ENCODE peak calls at places on chromosomes 7 and 10, in four cellular contexts. K is GM23338, L is SK-N-SH, R is OCI-LY7. I is an unnamed sample.

GRCh38 chr10:100370561-100370975 is 23.5 kb downstream of the SCD start:
- DNase-seq in K (no peak), L (no peak), R (no peak), I (no peak)

GRCh38 chr7:47778153-47778661 is 170.1 kb downstream of the PKD1L1 start:
- DNase-seq in K (no peak), L (no peak), R (no peak), I (no peak)

GRCh38 chr7:106957766-106958165 is 86.7 kb upstream of the PRKAR2B start:
- DNase-seq in K (no peak), L (no peak), R (peak; percentile 20), I (no peak)

GRCh38 chr10:61244261-61244775 is 208.9 kb downstream of the TMEM26 start:
- DNase-seq in K (no peak), L (no peak), R (no peak), I (peak; percentile 2)

GRCh38 chr7:106430535-106431455 is 146.0 kb upstream of the NAMPT start:
- DNase-seq in K (no peak), L (no peak), R (no peak), I (no peak)

GRCh38 chr7:151405588-151405987 is 4.2 kb downstream of the WDR86 start:
- DNase-seq in K (no peak), L (peak; percentile 26), R (no peak), I (no peak)

GRCh38 chr7:152617056-152617455 is 58.9 kb downstream of the XRCC2 start:
- DNase-seq in K (no peak), L (no peak), R (no peak), I (no peak)

GRCh38 chr7:154631162-154631561 is 371.8 kb downstream of the PAXIP1 start:
- DNase-seq in K (no peak), L (no peak), R (no peak), I (no peak)

GRCh38 chr10:35637456-35637855 is 4.6 kb downstream of the FZD8 start:
- DNase-seq in K (peak; percentile 88), L (no peak), R (no peak), I (peak; percentile 95)
- H3K4me2 ChIP-seq in K (peak overlapping the region; percentile 75), L (peak overlapping the region; percentile 38), R (no peak overlapping the region), I (peak overlapping the region; percentile 81)

DNA sequence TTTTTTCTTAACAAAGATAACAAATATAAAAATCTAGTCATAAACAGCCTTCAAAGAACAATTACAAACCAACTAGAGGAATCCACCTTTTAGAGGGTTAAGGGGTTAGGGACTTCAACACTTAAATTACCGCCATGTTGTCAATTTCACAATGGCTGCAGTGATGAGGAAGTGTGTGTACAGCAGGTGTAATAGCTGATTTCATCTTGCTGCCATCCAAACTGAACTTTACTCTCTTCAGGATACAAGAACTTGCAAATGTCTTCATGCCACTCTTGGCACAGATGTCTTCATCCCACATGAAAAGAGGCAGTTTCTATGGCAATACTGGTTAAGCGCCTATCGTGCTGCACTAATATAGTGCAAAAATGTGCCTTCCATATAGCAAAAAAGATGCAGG is 401.0 kb downstream of the PHF14 start:
- DNase-seq in K (no peak), L (no peak), R (no peak), I (no peak)
- TF ChIP-seq EZH2phosphoT487 in K (no peak), L (no peak), R (no peak), I (no peak)

GRCh38 chr10:73837072-73837471 is 25.7 kb upstream of the NDST2 start:
- DNase-seq in K (no peak), L (no peak), R (no peak), I (no peak)
- H3K4me2 ChIP-seq in K (no peak overlapping the region), L (no peak overlapping the region), R (no peak overlapping the region), I (no peak overlapping the region)

GRCh38 chr10:29105516-29106215 is 183.2 kb upstream of the LYZL1 start:
- DNase-seq in K (no peak), L (no peak), R (no peak), I (no peak)
- TF ChIP-seq EZH2phosphoT487 in K (no peak), L (no peak), R (no peak), I (no peak)

GRCh38 chr10:43322769-43323168 is 48.7 kb upstream of the FXYD4 start:
- DNase-seq in K (peak; percentile 99), L (peak; percentile 96), R (no peak), I (peak; percentile 99)
- H3K4me2 ChIP-seq in K (peak overlapping the region; percentile 99), L (peak overlapping the region; percentile 15), R (no peak overlapping the region), I (peak overlapping the region; percentile 76)

DNA sequence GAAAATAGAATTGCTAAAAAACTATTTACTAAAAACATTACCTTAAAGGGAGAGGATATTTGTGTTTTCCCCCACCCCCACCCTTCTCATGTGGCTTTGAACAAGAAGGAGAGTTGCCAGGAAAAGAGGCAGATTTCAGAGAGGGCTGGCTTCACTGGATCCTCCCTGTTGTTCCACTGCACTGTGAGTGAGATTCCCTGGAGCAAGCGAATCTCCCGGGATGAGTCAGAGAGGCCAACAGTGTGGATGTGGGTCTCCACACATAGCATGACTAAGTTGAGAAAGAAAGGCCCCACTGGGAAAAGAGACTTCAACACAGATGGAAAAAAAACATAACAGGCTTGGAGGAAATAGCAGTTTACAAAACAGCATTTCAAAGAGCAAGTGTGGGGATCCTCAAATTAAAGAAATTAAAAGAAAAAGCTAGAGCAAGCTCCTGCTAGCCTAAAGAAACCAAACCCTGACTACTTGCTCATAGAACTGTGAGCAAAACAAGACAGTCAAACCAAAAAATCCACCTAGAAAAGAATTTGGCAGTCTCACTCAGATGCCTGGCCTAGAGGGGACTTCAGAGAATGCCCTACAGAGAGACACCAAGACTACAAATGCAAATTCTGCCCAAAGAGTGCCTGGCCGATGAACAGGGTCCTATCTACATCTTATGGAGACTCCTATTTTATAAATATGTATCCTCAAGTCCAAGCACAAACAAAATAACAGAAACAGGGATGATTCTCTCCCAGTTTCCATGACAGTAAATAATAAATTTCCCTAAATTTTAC is 3.4 kb downstream of the CAV1 start:
- DNase-seq in K (no peak), L (peak; percentile 21), R (no peak), I (no peak)
- TF ChIP-seq EZH2phosphoT487 in K (no peak), L (no peak), R (no peak), I (no peak)

GRCh38 chr7:91852263-91852741 is 28.2 kb downstream of the MTERF1 start:
- DNase-seq in K (peak; percentile 66), L (no peak), R (peak; percentile 45), I (peak; percentile 12)
- H3K4me2 ChIP-seq in K (no peak overlapping the region), L (no peak overlapping the region), R (no peak overlapping the region), I (no peak overlapping the region)